ENCODE peak calls at places on chromosomes 12 and 14, in ten cellular contexts. One of them, this sample, is unnamed.

GRCh38 chr14:91374897-91375747 is 42.5 kb downstream of the CCDC88C start:
- DNase-seq in GM12865: no peak
- DNase-seq in NCI-H1930: no peak
- DNase-seq in mucosa of gallbladder: no peak
- DNase-seq in activated T-cell treated with anti-CD3 and anti-CD28 coated beads, Interleukin-2, amount 50 U/mL, for 72 hours: no peak
- DNase-seq in ELR: no peak
- DNase-seq in activated naive CD8-positive, alpha-beta T cell treated with anti-CD3 and anti-CD28 coated beads, Interleukin-2, amount 50 U/mL, for 24 hours: no peak
- DNase-seq in left ventricle myocardium inferior: no peak
- DNase-seq in SK-N-MC: no peak
- DNase-seq in cardiac muscle cell: no peak
- DNase-seq in this sample: peak; percentile 76

GRCh38 chr12:47085815-47086252 is 6.1 kb upstream of the AMIGO2 start:
- DNase-seq in ELR: peak; percentile 88
- DNase-seq in left ventricle myocardium inferior: no peak
- DNase-seq in SK-N-MC: no peak
- DNase-seq in GM12865: no peak
- DNase-seq in activated naive CD8-positive, alpha-beta T cell treated with anti-CD3 and anti-CD28 coated beads, Interleukin-2, amount 50 U/mL, for 24 hours: peak; percentile 30
- DNase-seq in cardiac muscle cell: no peak
- DNase-seq in NCI-H1930: peak; percentile 99
- DNase-seq in activated T-cell treated with anti-CD3 and anti-CD28 coated beads, Interleukin-2, amount 50 U/mL, for 72 hours: peak; percentile 47
- DNase-seq in mucosa of gallbladder: no peak
- DNase-seq in this sample: no peak

GRCh38 chr14:63910593-63911363 is 58.0 kb downstream of the SYNE2 start:
- DNase-seq in mucosa of gallbladder: no peak
- DNase-seq in GM12865: peak; percentile 24
- DNase-seq in activated T-cell treated with anti-CD3 and anti-CD28 coated beads, Interleukin-2, amount 50 U/mL, for 72 hours: no peak
- DNase-seq in SK-N-MC: no peak
- DNase-seq in activated naive CD8-positive, alpha-beta T cell treated with anti-CD3 and anti-CD28 coated beads, Interleukin-2, amount 50 U/mL, for 24 hours: no peak
- DNase-seq in ELR: no peak
- DNase-seq in NCI-H1930: no peak
- DNase-seq in cardiac muscle cell: no peak
- DNase-seq in left ventricle myocardium inferior: no peak
- DNase-seq in this sample: no peak

GRCh38 chr12:119008691-119009221 is 27.4 kb downstream of the SRRM4 start:
- DNase-seq in NCI-H1930: no peak
- DNase-seq in mucosa of gallbladder: no peak
- DNase-seq in activated naive CD8-positive, alpha-beta T cell treated with anti-CD3 and anti-CD28 coated beads, Interleukin-2, amount 50 U/mL, for 24 hours: no peak
- DNase-seq in GM12865: no peak
- DNase-seq in activated T-cell treated with anti-CD3 and anti-CD28 coated beads, Interleukin-2, amount 50 U/mL, for 72 hours: no peak
- DNase-seq in cardiac muscle cell: peak; percentile 6
- DNase-seq in SK-N-MC: no peak
- DNase-seq in left ventricle myocardium inferior: no peak
- DNase-seq in ELR: no peak
- DNase-seq in this sample: peak; percentile 25

GRCh38 chr14:71466942-71467341 is 465.3 kb upstream of the RGS6 start:
- DNase-seq in activated naive CD8-positive, alpha-beta T cell treated with anti-CD3 and anti-CD28 coated beads, Interleukin-2, amount 50 U/mL, for 24 hours: no peak
- DNase-seq in left ventricle myocardium inferior: no peak
- DNase-seq in GM12865: no peak
- DNase-seq in NCI-H1930: no peak
- DNase-seq in SK-N-MC: no peak
- DNase-seq in ELR: no peak
- DNase-seq in activated T-cell treated with anti-CD3 and anti-CD28 coated beads, Interleukin-2, amount 50 U/mL, for 72 hours: no peak
- DNase-seq in cardiac muscle cell: no peak
- DNase-seq in mucosa of gallbladder: no peak
- DNase-seq in this sample: no peak

GRCh38 chr14:41925409-41925808 is 318.7 kb downstream of the LRFN5 start:
- DNase-seq in activated naive CD8-positive, alpha-beta T cell treated with anti-CD3 and anti-CD28 coated beads, Interleukin-2, amount 50 U/mL, for 24 hours: no peak
- DNase-seq in activated T-cell treated with anti-CD3 and anti-CD28 coated beads, Interleukin-2, amount 50 U/mL, for 72 hours: no peak
- DNase-seq in left ventricle myocardium inferior: no peak
- DNase-seq in ELR: peak; percentile 36
- DNase-seq in cardiac muscle cell: peak; percentile 51
- DNase-seq in GM12865: no peak
- DNase-seq in mucosa of gallbladder: no peak
- DNase-seq in NCI-H1930: no peak
- DNase-seq in SK-N-MC: peak; percentile 16
- DNase-seq in this sample: no peak

GRCh38 chr12:124979568-124979967 is 9.4 kb downstream of the DHX37 start:
- DNase-seq in SK-N-MC: no peak
- DNase-seq in NCI-H1930: no peak
- DNase-seq in GM12865: no peak
- DNase-seq in ELR: no peak
- DNase-seq in activated naive CD8-positive, alpha-beta T cell treated with anti-CD3 and anti-CD28 coated beads, Interleukin-2, amount 50 U/mL, for 24 hours: no peak
- DNase-seq in mucosa of gallbladder: no peak
- DNase-seq in activated T-cell treated with anti-CD3 and anti-CD28 coated beads, Interleukin-2, amount 50 U/mL, for 72 hours: no peak
- DNase-seq in left ventricle myocardium inferior: no peak
- DNase-seq in cardiac muscle cell: no peak
- DNase-seq in this sample: no peak

GRCh38 chr14:73783107-73783727 is 68.4 kb upstream of the PTGR2 start:
- DNase-seq in left ventricle myocardium inferior: no peak
- DNase-seq in mucosa of gallbladder: no peak
- DNase-seq in cardiac muscle cell: peak; percentile 87
- DNase-seq in SK-N-MC: no peak
- DNase-seq in GM12865: peak; percentile 32
- DNase-seq in activated T-cell treated with anti-CD3 and anti-CD28 coated beads, Interleukin-2, amount 50 U/mL, for 72 hours: no peak
- DNase-seq in NCI-H1930: no peak
- DNase-seq in ELR: no peak
- DNase-seq in activated naive CD8-positive, alpha-beta T cell treated with anti-CD3 and anti-CD28 coated beads, Interleukin-2, amount 50 U/mL, for 24 hours: no peak
- DNase-seq in this sample: no peak

GRCh38 chr12:29591140-29592020 is 93.9 kb upstream of the OVCH1 start:
- DNase-seq in NCI-H1930: no peak
- DNase-seq in mucosa of gallbladder: no peak
- DNase-seq in cardiac muscle cell: peak; percentile 57
- DNase-seq in activated naive CD8-positive, alpha-beta T cell treated with anti-CD3 and anti-CD28 coated beads, Interleukin-2, amount 50 U/mL, for 24 hours: no peak
- DNase-seq in activated T-cell treated with anti-CD3 and anti-CD28 coated beads, Interleukin-2, amount 50 U/mL, for 72 hours: no peak
- DNase-seq in SK-N-MC: no peak
- DNase-seq in ELR: no peak
- DNase-seq in GM12865: peak; percentile 28
- DNase-seq in left ventricle myocardium inferior: no peak
- DNase-seq in this sample: no peak

GRCh38 chr12:103928736-103929050 is 1.5 kb upstream of the HSP90B1 start:
- DNase-seq in left ventricle myocardium inferior: peak; percentile 24
- DNase-seq in SK-N-MC: no peak
- DNase-seq in NCI-H1930: no peak
- DNase-seq in mucosa of gallbladder: peak; percentile 17
- DNase-seq in GM12865: peak; percentile 90
- DNase-seq in activated naive CD8-positive, alpha-beta T cell treated with anti-CD3 and anti-CD28 coated beads, Interleukin-2, amount 50 U/mL, for 24 hours: peak; percentile 62
- DNase-seq in activated T-cell treated with anti-CD3 and anti-CD28 coated beads, Interleukin-2, amount 50 U/mL, for 72 hours: peak; percentile 72
- DNase-seq in ELR: no peak
- DNase-seq in cardiac muscle cell: no peak
- DNase-seq in this sample: peak; percentile 33

GRCh38 chr14:104266643-104267575 is 128.5 kb downstream of the KIF26A start:
- DNase-seq in ELR: no peak
- DNase-seq in mucosa of gallbladder: no peak
- DNase-seq in activated naive CD8-positive, alpha-beta T cell treated with anti-CD3 and anti-CD28 coated beads, Interleukin-2, amount 50 U/mL, for 24 hours: no peak
- DNase-seq in GM12865: no peak
- DNase-seq in activated T-cell treated with anti-CD3 and anti-CD28 coated beads, Interleukin-2, amount 50 U/mL, for 72 hours: no peak
- DNase-seq in SK-N-MC: no peak
- DNase-seq in NCI-H1930: no peak
- DNase-seq in left ventricle myocardium inferior: no peak
- DNase-seq in cardiac muscle cell: no peak
- DNase-seq in this sample: peak; percentile 17

GRCh38 chr12:109727039-109727723 is 13.6 kb downstream of the FAM222A start:
- DNase-seq in ELR: no peak
- DNase-seq in left ventricle myocardium inferior: peak; percentile 25
- DNase-seq in GM12865: no peak
- DNase-seq in SK-N-MC: no peak
- DNase-seq in mucosa of gallbladder: no peak
- DNase-seq in activated naive CD8-positive, alpha-beta T cell treated with anti-CD3 and anti-CD28 coated beads, Interleukin-2, amount 50 U/mL, for 24 hours: no peak
- DNase-seq in activated T-cell treated with anti-CD3 and anti-CD28 coated beads, Interleukin-2, amount 50 U/mL, for 72 hours: no peak
- DNase-seq in NCI-H1930: no peak
- DNase-seq in cardiac muscle cell: no peak
- DNase-seq in this sample: peak; percentile 50

This sample was measured in stomach.